ENCODE peak calls at places on chromosomes 7 and 10, in four cellular contexts. E is HCT116, C is fibroblast of lung, W is astrocyte of the cerebellum. O is an unnamed sample.

GRCh38 chr10:11881477-11882417 is 58.6 kb downstream of the PROSER2 start:
- DNase-seq in E (peak), C (no peak), W (no peak), O (peak)

GRCh38 chr10:88413412-88413811 is 169.7 kb downstream of the RNLS start:
- DNase-seq in E (no peak), C (no peak), W (no peak), O (no peak)

GRCh38 chr7:103573479-103574058 is 127.6 kb upstream of the SLC26A5 start:
- DNase-seq in E (peak), C (peak), W (peak), O (peak)

GRCh38 chr7:82360591-82361386 is 82.8 kb downstream of the CACNA2D1 start:
- DNase-seq in E (no peak), C (no peak), W (no peak), O (no peak)

GRCh38 chr10:96242822-96243221 is 28.5 kb downstream of the BLNK start:
- DNase-seq in E (no peak), C (no peak), W (no peak), O (no peak)

GRCh38 chr7:158858592-158859503 is 2.5 kb downstream of the DYNC2I1 start:
- DNase-seq in E (peak), C (peak), W (no peak), O (no peak)

GRCh38 chr10:32661346-32661745 is 215.4 kb downstream of the CCDC7 start:
- DNase-seq in E (no peak), C (no peak), W (no peak), O (no peak)

GRCh38 chr7:38316733-38317360 is 43.4 kb upstream of the TARP start:
- DNase-seq in E (no peak), C (peak), W (no peak), O (peak)

GRCh38 chr10:62934258-62934657 is 118.1 kb upstream of the EGR2 start:
- DNase-seq in E (peak), C (no peak), W (no peak), O (no peak)

GRCh38 chr7:11313801-11314200 is 340.1 kb downstream of the PHF14 start:
- DNase-seq in E (no peak), C (no peak), W (no peak), O (no peak)

GRCh38 chr7:25321424-25321823 is 93.1 kb upstream of the NPVF start:
- DNase-seq in E (no peak), C (no peak), W (no peak), O (no peak)

GRCh38 chr10:92087750-92088395 is 164.3 kb downstream of the BTAF1 start:
- DNase-seq in E (peak), C (peak), W (peak), O (peak)

GRCh38 chr10:29304259-29305030 is 15.6 kb downstream of the LYZL1 start:
- DNase-seq in E (peak), C (peak), W (peak), O (peak)

GRCh38 chr7:91801331-91801983 is 79.0 kb downstream of the MTERF1 start:
- DNase-seq in E (no peak), C (no peak), W (no peak), O (no peak)

DNA sequence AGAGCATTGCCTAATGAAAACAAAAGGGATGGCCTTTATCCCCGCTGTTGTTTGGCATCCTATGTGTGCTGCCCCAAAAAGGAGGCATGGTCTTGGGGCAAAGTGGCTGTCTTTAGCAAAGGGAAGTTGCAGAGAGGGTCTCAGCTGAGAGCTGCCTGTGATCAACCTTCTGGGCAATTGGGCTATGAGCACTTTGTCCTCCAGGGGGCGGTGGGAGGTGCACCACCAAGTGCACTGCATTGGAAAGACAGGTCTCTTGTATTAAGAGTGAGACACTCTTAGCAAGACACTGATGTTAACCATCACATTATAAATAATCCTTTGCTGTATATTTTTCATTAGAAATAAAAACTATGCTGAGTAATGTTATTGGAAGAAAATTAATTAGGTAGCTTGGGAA is 314.8 kb downstream of the POM121L12 start:
- DNase-seq in E (no peak), C (no peak), W (no peak), O (no peak)
- TF ChIP-seq CTCF in E (peak), C (no peak), W (peak), O (no peak)

GRCh38 chr10:18328941-18329340 is 188.7 kb downstream of the CACNB2 start:
- DNase-seq in E (no peak), C (no peak), W (no peak), O (no peak)

GRCh38 chr10:18333616-18334015 is 193.4 kb downstream of the CACNB2 start:
- DNase-seq in E (no peak), C (peak), W (no peak), O (peak)

GRCh38 chr10:18332048-18332447 is 191.8 kb downstream of the CACNB2 start:
- DNase-seq in E (no peak), C (peak), W (no peak), O (peak)

GRCh38 chr10:18332484-18332883 is 192.3 kb downstream of the CACNB2 start:
- DNase-seq in E (no peak), C (no peak), W (no peak), O (no peak)

GRCh38 chr10:18334116-18334867 is 194.1 kb downstream of the CACNB2 start:
- DNase-seq in E (no peak), C (peak), W (no peak), O (peak)
- H3K4me3 ChIP-seq in E (no peak), C (peak), W (no peak), O (peak)

GRCh38 chr10:72336259-72337038 is 18.3 kb downstream of the DNAJB12 start:
- DNase-seq in E (no peak), C (no peak), W (no peak), O (peak)

GRCh38 chr10:72337039-72337629 is 17.6 kb downstream of the DNAJB12 start:
- DNase-seq in E (no peak), C (peak), W (no peak), O (peak)

GRCh38 chr10:72334832-72335393 is 19.8 kb downstream of the DNAJB12 start:
- DNase-seq in E (no peak), C (peak), W (peak), O (peak)

GRCh38 chr10:72334196-72334831 is 20.4 kb downstream of the DNAJB12 start:
- DNase-seq in E (no peak), C (peak), W (peak), O (peak)

DNA sequence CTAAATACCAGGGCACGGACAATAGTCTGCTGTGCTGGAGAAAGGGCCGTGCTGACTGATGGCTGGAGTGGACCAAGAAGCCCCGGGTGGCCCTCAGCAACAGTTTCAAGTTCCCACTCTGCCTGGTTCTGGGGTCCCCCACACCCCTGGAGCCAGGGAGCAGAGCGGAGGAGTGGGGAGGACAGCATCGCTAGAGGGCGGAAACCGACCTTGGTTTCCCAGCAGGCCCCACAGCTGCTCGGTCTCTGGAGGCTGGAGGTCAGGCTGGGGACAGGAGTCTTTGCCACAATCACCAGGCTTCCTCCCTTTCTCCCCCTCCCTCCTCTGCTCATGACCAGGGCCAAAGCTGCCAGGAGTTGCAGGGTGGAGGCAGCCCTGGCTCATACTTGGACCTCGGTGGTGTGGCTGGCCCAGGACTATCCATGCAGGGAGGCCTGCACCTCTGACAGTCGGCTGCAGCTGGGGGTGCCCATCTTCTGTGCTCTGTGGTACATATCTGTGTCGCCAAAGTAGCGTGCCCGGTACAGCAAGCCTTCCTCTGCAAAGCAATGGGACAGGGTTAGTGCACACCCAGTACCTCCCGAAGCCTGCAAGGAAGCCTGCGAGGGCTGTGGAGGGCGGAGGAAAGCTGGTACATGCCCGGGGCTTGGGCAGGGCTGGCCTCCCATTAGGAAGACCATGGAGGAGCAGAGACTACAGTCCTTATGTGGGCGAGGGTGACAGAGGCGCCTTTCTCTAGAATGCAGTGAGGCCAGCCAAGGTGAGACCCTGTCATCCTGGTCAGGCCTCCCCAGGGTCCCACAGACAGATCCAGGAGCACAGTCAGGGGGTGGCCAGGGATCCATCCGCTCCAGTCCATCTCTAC is 19.1 kb downstream of the DNAJB12 start:
- DNase-seq in E (no peak), C (peak), W (no peak), O (peak)
- TF ChIP-seq CTCF in E (no peak), C (peak), W (peak), O (peak)

GRCh38 chr10:119370046-119370770 is 162.8 kb downstream of the GRK5 start:
- DNase-seq in E (no peak), C (peak), W (no peak), O (peak)
- H3K4me3 ChIP-seq in E (no peak), C (no peak), W (no peak), O (peak)